ENCODE peak calls at places on chromosomes 2 and 18, in four cellular contexts. One of them, this sample, is unnamed.

GRCh38 chr2:6683481-6683880 is 182.2 kb downstream of the CMPK2 start:
- DNase-seq in H1: no peak
- DNase-seq in K562: no peak
- DNase-seq in HCT116: no peak
- DNase-seq in this sample: no peak

GRCh38 chr2:206085742-206086445 is at the start of gene INO80D:
- DNase-seq in H1: peak; percentile 74
- DNase-seq in K562: peak; percentile 82
- DNase-seq in HCT116: peak; percentile 62
- DNase-seq in this sample: peak; percentile 87

GRCh38 chr2:190882831-190883582 is 2.4 kb downstream of the GLS start:
- DNase-seq in H1: no peak
- DNase-seq in K562: no peak
- DNase-seq in HCT116: no peak
- DNase-seq in this sample: no peak

GRCh38 chr2:166573393-166573792 is 79.3 kb upstream of the SCN7A start:
- DNase-seq in HCT116: no peak
- DNase-seq in K562: peak; percentile 12
- DNase-seq in H1: no peak
- DNase-seq in this sample: peak; percentile 16

GRCh38 chr18:70423988-70424387 is 135.1 kb downstream of the SOCS6 start:
- DNase-seq in K562: no peak
- DNase-seq in HCT116: peak; percentile 71
- DNase-seq in H1: no peak
- DNase-seq in this sample: no peak

GRCh38 chr2:201962766-201963555 is 70.7 kb upstream of the FZD7 start:
- DNase-seq in K562: no peak
- DNase-seq in HCT116: no peak
- DNase-seq in H1: no peak
- DNase-seq in this sample: no peak

GRCh38 chr2:122627388-122627787 is 871.9 kb downstream of the TSN start:
- DNase-seq in K562: no peak
- DNase-seq in HCT116: no peak
- DNase-seq in H1: no peak
- DNase-seq in this sample: no peak

GRCh38 chr2:20623241-20623640 is 27.7 kb downstream of the HS1BP3 start:
- DNase-seq in H1: no peak
- DNase-seq in K562: no peak
- DNase-seq in HCT116: no peak
- DNase-seq in this sample: no peak

GRCh38 chr2:187654535-187654934 is 100.3 kb upstream of the TFPI start:
- DNase-seq in K562: peak; percentile 30
- DNase-seq in HCT116: no peak
- DNase-seq in H1: no peak
- DNase-seq in this sample: no peak

GRCh38 chr18:79438089-79438488 is 42.4 kb downstream of the NFATC1 start:
- DNase-seq in HCT116: no peak
- DNase-seq in K562: no peak
- DNase-seq in H1: no peak
- DNase-seq in this sample: no peak

GRCh38 chr2:9941196-9941995 is 10.1 kb upstream of the GRHL1 start:
- DNase-seq in HCT116: no peak
- DNase-seq in K562: peak; percentile 52
- DNase-seq in H1: peak; percentile 50
- DNase-seq in this sample: peak; percentile 84

GRCh38 chr2:3770724-3771415 is 67.5 kb downstream of the DCDC2C start:
- DNase-seq in HCT116: no peak
- DNase-seq in H1: no peak
- DNase-seq in K562: no peak
- DNase-seq in this sample: no peak

GRCh38 chr2:100870652-100871531 is 51.0 kb downstream of the NPAS2 start:
- DNase-seq in HCT116: no peak
- DNase-seq in K562: no peak
- DNase-seq in H1: no peak
- DNase-seq in this sample: peak; percentile 80

GRCh38 chr18:37084912-37085311 is 256.0 kb downstream of the KIAA1328 start:
- DNase-seq in H1: peak; percentile 63
- DNase-seq in HCT116: no peak
- DNase-seq in K562: no peak
- DNase-seq in this sample: no peak

GRCh38 chr2:108579631-108580030 is 45.4 kb downstream of the LIMS1 start:
- DNase-seq in H1: no peak
- DNase-seq in K562: no peak
- DNase-seq in HCT116: no peak
- DNase-seq in this sample: no peak

GRCh38 chr2:86788881-86789686 is 1.6 kb downstream of the CD8A start:
- DNase-seq in K562: no peak
- DNase-seq in H1: peak; percentile 82
- DNase-seq in HCT116: no peak
- DNase-seq in this sample: no peak

GRCh38 chr2:99217929-99218501 is 37.0 kb downstream of the MRPL30 start:
- DNase-seq in K562: peak; percentile 9
- DNase-seq in HCT116: no peak
- DNase-seq in H1: no peak
- DNase-seq in this sample: no peak

GRCh38 chr2:181741756-181742155 is 61.4 kb upstream of the NEUROD1 start:
- DNase-seq in HCT116: no peak
- DNase-seq in K562: no peak
- DNase-seq in H1: no peak
- DNase-seq in this sample: no peak

GRCh38 chr2:169361706-169362345 is 508 bp downstream of the LRP2 start:
- DNase-seq in H1: peak; percentile 73
- DNase-seq in HCT116: no peak
- DNase-seq in K562: peak; percentile 21
- DNase-seq in this sample: no peak

GRCh38 chr2:11746376-11746806 is at the start of gene LPIN1:
- DNase-seq in HCT116: peak; percentile 49
- DNase-seq in H1: peak; percentile 87
- DNase-seq in K562: peak; percentile 92
- DNase-seq in this sample: peak; percentile 70

GRCh38 chr18:45774065-45774521 is 50.1 kb downstream of the SLC14A1 start:
- DNase-seq in HCT116: no peak
- DNase-seq in K562: no peak
- DNase-seq in H1: no peak
- DNase-seq in this sample: no peak

GRCh38 chr2:195687320-195688086 is 30.5 kb downstream of the SLC39A10 start:
- DNase-seq in K562: no peak
- DNase-seq in HCT116: no peak
- DNase-seq in H1: no peak
- DNase-seq in this sample: no peak

GRCh38 chr2:204110250-204111183 is 174.0 kb downstream of the ICOS start:
- DNase-seq in HCT116: no peak
- DNase-seq in K562: no peak
- DNase-seq in H1: no peak
- DNase-seq in this sample: no peak

GRCh38 chr2:55078956-55079355 is 28.7 kb upstream of the RTN4 start:
- DNase-seq in HCT116: no peak
- DNase-seq in H1: no peak
- DNase-seq in K562: no peak
- DNase-seq in this sample: no peak

GRCh38 chr2:234827096-234827860 is 124.5 kb upstream of the SH3BP4 start:
- DNase-seq in H1: no peak
- DNase-seq in K562: no peak
- DNase-seq in HCT116: no peak
- DNase-seq in this sample: no peak

GRCh38 chr2:39604875-39605274 is 60.8 kb upstream of the TMEM178A start:
- DNase-seq in H1: no peak
- DNase-seq in HCT116: no peak
- DNase-seq in K562: no peak
- DNase-seq in this sample: no peak

GRCh38 chr2:58651930-58652329 is 410.8 kb upstream of the FANCL start:
- DNase-seq in K562: no peak
- DNase-seq in HCT116: no peak
- DNase-seq in H1: no peak
- DNase-seq in this sample: no peak

GRCh38 chr2:213187833-213188532 is 36.6 kb upstream of the IKZF2 start:
- DNase-seq in H1: peak; percentile 57
- DNase-seq in HCT116: no peak
- DNase-seq in K562: no peak
- DNase-seq in this sample: peak; percentile 84

GRCh38 chr2:105437708-105438103 is 38.9 kb upstream of the FHL2 start:
- DNase-seq in K562: no peak
- DNase-seq in H1: no peak
- DNase-seq in HCT116: no peak
- DNase-seq in this sample: no peak

GRCh38 chr2:144275340-144275739 is 244.6 kb downstream of the ZEB2 start:
- DNase-seq in HCT116: no peak
- DNase-seq in H1: no peak
- DNase-seq in K562: no peak
- DNase-seq in this sample: no peak

GRCh38 chr2:214558341-214558740 is 147.5 kb downstream of the VWC2L start:
- DNase-seq in H1: no peak
- DNase-seq in K562: no peak
- DNase-seq in HCT116: no peak
- DNase-seq in this sample: no peak

GRCh38 chr2:48315847-48316194 is 214.1 kb upstream of the STON1 start:
- DNase-seq in H1: peak; percentile 55
- DNase-seq in K562: peak; percentile 67
- DNase-seq in HCT116: no peak
- DNase-seq in this sample: peak; percentile 52

GRCh38 chr2:4673025-4673489 is 969.7 kb downstream of the DCDC2C start:
- DNase-seq in K562: peak; percentile 22
- DNase-seq in HCT116: no peak
- DNase-seq in H1: no peak
- DNase-seq in this sample: peak; percentile 78

GRCh38 chr2:219592721-219593120 is 4.9 kb upstream of the STK11IP start:
- DNase-seq in HCT116: no peak
- DNase-seq in H1: no peak
- DNase-seq in K562: no peak
- DNase-seq in this sample: no peak
- TF ChIP-seq FOSL1 in HCT116: no peak
- TF ChIP-seq FOSL1 in H1: no peak
- TF ChIP-seq FOSL1 in K562: no peak
- TF ChIP-seq FOSL1 in this sample: no peak

DNA sequence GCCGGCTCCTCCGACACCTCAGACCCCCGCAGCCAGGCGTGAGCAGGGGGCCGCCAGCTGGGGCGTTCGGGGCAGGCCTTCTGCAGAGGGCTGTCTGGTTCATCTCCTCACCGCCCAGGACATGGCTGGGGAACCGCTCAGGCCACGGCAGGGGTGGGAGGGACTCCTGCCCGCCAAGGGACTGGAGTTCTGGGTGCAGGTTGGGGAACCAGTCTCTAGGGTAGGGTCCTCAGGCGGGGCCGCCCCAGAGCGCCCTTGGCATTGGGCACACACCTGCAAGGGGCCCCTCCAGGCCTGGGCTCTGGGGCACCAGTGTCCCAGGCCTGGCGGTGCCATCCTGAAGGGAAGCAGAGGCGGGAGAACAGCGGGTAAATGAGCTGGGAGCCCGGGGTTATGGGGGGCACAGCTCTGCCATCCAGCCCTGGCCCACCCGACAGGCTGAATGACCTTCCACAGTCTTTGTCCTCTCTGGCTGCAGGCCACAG is 68.2 kb upstream of the SMAD7 start:
- DNase-seq in K562: no peak
- DNase-seq in H1: peak; percentile 44
- DNase-seq in HCT116: no peak
- DNase-seq in this sample: no peak
- TF ChIP-seq FOSL1 in K562: no peak
- TF ChIP-seq FOSL1 in H1: no peak
- TF ChIP-seq FOSL1 in HCT116: no peak
- TF ChIP-seq FOSL1 in this sample: no peak

GRCh38 chr2:104402825-104403224 is 451.1 kb upstream of the POU3F3 start:
- DNase-seq in HCT116: no peak
- DNase-seq in H1: no peak
- DNase-seq in K562: no peak
- DNase-seq in this sample: no peak

GRCh38 chr2:104404546-104404945 is 449.4 kb upstream of the POU3F3 start:
- DNase-seq in H1: no peak
- DNase-seq in K562: no peak
- DNase-seq in HCT116: no peak
- DNase-seq in this sample: no peak

GRCh38 chr2:104405628-104406027 is 448.3 kb upstream of the POU3F3 start:
- DNase-seq in HCT116: no peak
- DNase-seq in H1: no peak
- DNase-seq in K562: no peak
- DNase-seq in this sample: no peak

GRCh38 chr2:104408266-104408665 is 445.6 kb upstream of the POU3F3 start:
- DNase-seq in HCT116: no peak
- DNase-seq in K562: no peak
- DNase-seq in H1: no peak
- DNase-seq in this sample: no peak

GRCh38 chr2:104406273-104406726 is 447.6 kb upstream of the POU3F3 start:
- DNase-seq in K562: no peak
- DNase-seq in HCT116: no peak
- DNase-seq in H1: no peak
- DNase-seq in this sample: no peak
- TF ChIP-seq FOSL1 in K562: no peak
- TF ChIP-seq FOSL1 in HCT116: no peak
- TF ChIP-seq FOSL1 in H1: no peak
- TF ChIP-seq FOSL1 in this sample: no peak

GRCh38 chr2:227461878-227462462 is 10.0 kb upstream of the AGFG1 start:
- DNase-seq in HCT116: no peak
- DNase-seq in H1: no peak
- DNase-seq in K562: no peak
- DNase-seq in this sample: no peak

GRCh38 chr2:227462463-227462951 is 9.4 kb upstream of the AGFG1 start:
- DNase-seq in K562: no peak
- DNase-seq in HCT116: no peak
- DNase-seq in H1: no peak
- DNase-seq in this sample: no peak

GRCh38 chr2:227464851-227465250 is 7.1 kb upstream of the AGFG1 start:
- DNase-seq in H1: no peak
- DNase-seq in K562: no peak
- DNase-seq in HCT116: no peak
- DNase-seq in this sample: no peak

GRCh38 chr2:227464356-227464755 is 7.6 kb upstream of the AGFG1 start:
- DNase-seq in H1: no peak
- DNase-seq in K562: no peak
- DNase-seq in HCT116: no peak
- DNase-seq in this sample: no peak

GRCh38 chr2:227462972-227463931 is 8.7 kb upstream of the AGFG1 start:
- DNase-seq in H1: no peak
- DNase-seq in K562: no peak
- DNase-seq in HCT116: no peak
- DNase-seq in this sample: no peak
- TF ChIP-seq FOSL1 in H1: no peak
- TF ChIP-seq FOSL1 in K562: no peak
- TF ChIP-seq FOSL1 in HCT116: no peak
- TF ChIP-seq FOSL1 in this sample: no peak

DNA sequence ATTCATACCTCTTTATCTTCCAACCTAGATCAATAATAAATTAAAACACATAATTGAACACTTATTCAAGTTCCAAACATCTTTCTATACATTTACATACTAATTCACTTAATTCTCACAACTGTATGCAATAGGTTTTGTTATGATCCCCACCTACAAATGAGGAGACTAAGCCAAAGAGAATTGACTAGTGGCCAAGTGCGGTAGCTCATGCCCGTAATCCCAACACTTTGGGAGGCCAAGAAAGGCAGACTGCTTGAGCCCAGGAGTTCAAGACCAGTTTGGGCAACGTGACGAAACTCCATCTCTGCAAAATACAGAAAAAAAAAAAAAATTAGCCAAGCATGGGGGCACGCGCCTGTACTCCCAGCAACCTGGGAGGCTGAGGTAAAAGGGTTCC is 36.8 kb downstream of the KCNG3 start:
- DNase-seq in K562: peak; percentile 18
- DNase-seq in HCT116: no peak
- DNase-seq in H1: no peak
- DNase-seq in this sample: peak; percentile 11
- TF ChIP-seq FOSL1 in K562: no peak
- TF ChIP-seq FOSL1 in HCT116: no peak
- TF ChIP-seq FOSL1 in H1: no peak
- TF ChIP-seq FOSL1 in this sample: no peak

This sample was measured in HepG2.